ENCODE peak calls at places on chromosomes 6 and 20, in four cellular contexts. F, D, K and L are unnamed samples. For H3K4me1, the result is how much of the 10 kb centered on the place peaks cover.

GRCh38 chr6:108609276-108609769 is 48.6 kb downstream of the FOXO3 start:
- DNase-seq in F (peak), D (no peak), K (no peak), L (peak)

GRCh38 chr6:52995913-52996685 is 1.0 kb upstream of the GSTA4 start:
- DNase-seq in F (peak), D (peak), K (peak), L (peak)

GRCh38 chr6:10520468-10520867 is 683 bp upstream of the GCNT2 start:
- DNase-seq in F (peak), D (no peak), K (no peak), L (peak)

GRCh38 chr20:3039426-3039825 is 4.0 kb upstream of the GNRH2 start:
- DNase-seq in F (no peak), D (no peak), K (no peak), L (no peak)

GRCh38 chr20:38115205-38115604 is 49.9 kb downstream of the TGM2 start:
- DNase-seq in F (no peak), D (no peak), K (no peak), L (no peak)

GRCh38 chr20:32110173-32110704 is 725 bp downstream of the TM9SF4 start:
- DNase-seq in F (peak), D (no peak), K (no peak), L (no peak)

GRCh38 chr20:24382775-24383174 is 86.7 kb upstream of the SYNDIG1 start:
- DNase-seq in F (no peak), D (peak), K (no peak), L (no peak)

GRCh38 chr6:158653577-158654354 is 3.9 kb downstream of the SYTL3 start:
- DNase-seq in F (no peak), D (no peak), K (no peak), L (peak)

GRCh38 chr6:105757512-105758200 is 328.5 kb upstream of the PRDM1 start:
- DNase-seq in F (no peak), D (no peak), K (no peak), L (no peak)

GRCh38 chr6:143140767-143141166 is 80.1 kb downstream of the AIG1 start:
- DNase-seq in F (no peak), D (no peak), K (no peak), L (no peak)

GRCh38 chr6:135870722-135871121 is 19.2 kb downstream of the PDE7B start:
- DNase-seq in F (no peak), D (no peak), K (no peak), L (peak)

GRCh38 chr20:46268131-46268611 is 40.1 kb downstream of the CDH22 start:
- DNase-seq in F (peak), D (no peak), K (no peak), L (no peak)

GRCh38 chr6:1396952-1397868 is 7.8 kb downstream of the FOXF2 start:
- DNase-seq in F (peak), D (peak), K (no peak), L (peak)

GRCh38 chr20:4663553-4663952 is 58.2 kb upstream of the PRND start:
- DNase-seq in F (no peak), D (no peak), K (no peak), L (no peak)

GRCh38 chr20:57777911-57778310 is 68.1 kb upstream of the PMEPA1 start:
- DNase-seq in F (no peak), D (no peak), K (no peak), L (no peak)

GRCh38 chr6:33718713-33719112 is 7.2 kb upstream of the UQCC2 start:
- DNase-seq in F (no peak), D (no peak), K (no peak), L (no peak)

GRCh38 chr6:159100011-159100788 is 55.4 kb upstream of the TAGAP start:
- DNase-seq in F (no peak), D (no peak), K (no peak), L (no peak)

GRCh38 chr20:24916412-24916811 is 32.7 kb upstream of the CST7 start:
- DNase-seq in F (no peak), D (no peak), K (no peak), L (no peak)

GRCh38 chr6:8499540-8499939 is 64.2 kb upstream of the SLC35B3 start:
- DNase-seq in F (peak), D (no peak), K (no peak), L (no peak)

GRCh38 chr20:23021941-23022340 is 13.2 kb upstream of the SSTR4 start:
- DNase-seq in F (no peak), D (no peak), K (no peak), L (peak)

GRCh38 chr6:23222724-23223123 is 653.4 kb downstream of the HDGFL1 start:
- DNase-seq in F (no peak), D (no peak), K (no peak), L (no peak)

GRCh38 chr6:4355241-4355640 is 219.9 kb upstream of the ECI2 start:
- DNase-seq in F (peak), D (no peak), K (no peak), L (peak)

GRCh38 chr6:21142716-21143115 is 450.8 kb upstream of the SOX4 start:
- DNase-seq in F (no peak), D (no peak), K (no peak), L (no peak)

GRCh38 chr6:34513628-34514027 is 42.5 kb downstream of the SPDEF start:
- DNase-seq in F (peak), D (no peak), K (no peak), L (no peak)

GRCh38 chr6:64955435-64955848 is 751.6 kb downstream of the EYS start:
- DNase-seq in F (no peak), D (no peak), K (no peak), L (no peak)

GRCh38 chr6:11744753-11745152 is 33.9 kb downstream of the ADTRP start:
- DNase-seq in F (no peak), D (no peak), K (no peak), L (peak)

GRCh38 chr20:35171753-35172433 is at the start of gene PROCR:
- DNase-seq in F (peak), D (peak), K (no peak), L (peak)

GRCh38 chr6:143299253-143300166 is 151.0 kb downstream of the ADAT2 start:
- DNase-seq in F (peak), D (no peak), K (no peak), L (no peak)

GRCh38 chr20:47150403-47151152 is 205.9 kb downstream of the ZMYND8 start:
- DNase-seq in F (peak), D (peak), K (peak), L (peak)

GRCh38 chr20:64273109-64273508 is 17.6 kb downstream of the PCMTD2 start:
- DNase-seq in F (no peak), D (no peak), K (no peak), L (no peak)

GRCh38 chr20:57393321-57394086 is 2.3 kb downstream of the RBM38 start:
- DNase-seq in F (peak), D (no peak), K (no peak), L (no peak)

GRCh38 chr6:21634582-21634981 is 41.0 kb downstream of the SOX4 start:
- DNase-seq in F (no peak), D (no peak), K (no peak), L (peak)

GRCh38 chr6:166009385-166010031 is 158.1 kb downstream of the TBXT start:
- DNase-seq in F (no peak), D (no peak), K (no peak), L (no peak)

GRCh38 chr6:87820343-87820984 is 118.4 kb upstream of the AKIRIN2 start:
- DNase-seq in F (no peak), D (no peak), K (no peak), L (no peak)

GRCh38 chr6:8589941-8590676 is 154.8 kb upstream of the SLC35B3 start:
- DNase-seq in F (peak), D (peak), K (no peak), L (no peak)

GRCh38 chr6:36546958-36547645 is at the start of gene STK38:
- DNase-seq in F (peak), D (peak), K (peak), L (peak)

DNA sequence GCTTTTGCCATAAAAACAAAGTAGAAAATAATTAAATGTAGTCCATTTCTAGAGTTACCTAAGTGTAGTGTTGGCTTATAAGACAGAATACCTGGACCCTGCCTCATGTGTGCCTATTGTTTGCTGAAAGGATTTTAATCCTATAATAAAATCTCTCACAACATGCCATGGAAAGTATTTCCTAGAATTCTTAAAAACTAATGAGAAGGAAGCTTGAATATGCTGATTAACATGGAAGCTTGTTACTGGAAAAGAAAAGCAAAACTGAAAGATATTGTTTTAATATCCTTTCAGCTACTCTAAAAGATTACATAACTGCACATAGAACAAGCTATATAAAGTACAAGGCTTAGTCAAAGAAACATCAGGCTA is 18.0 kb upstream of the FAM135A start:
- DNase-seq in F (no peak), D (no peak), K (no peak), L (no peak)
- H3K4me1 ChIP-seq in F (under half), D (under half), K (under half), L (under half)

DNA sequence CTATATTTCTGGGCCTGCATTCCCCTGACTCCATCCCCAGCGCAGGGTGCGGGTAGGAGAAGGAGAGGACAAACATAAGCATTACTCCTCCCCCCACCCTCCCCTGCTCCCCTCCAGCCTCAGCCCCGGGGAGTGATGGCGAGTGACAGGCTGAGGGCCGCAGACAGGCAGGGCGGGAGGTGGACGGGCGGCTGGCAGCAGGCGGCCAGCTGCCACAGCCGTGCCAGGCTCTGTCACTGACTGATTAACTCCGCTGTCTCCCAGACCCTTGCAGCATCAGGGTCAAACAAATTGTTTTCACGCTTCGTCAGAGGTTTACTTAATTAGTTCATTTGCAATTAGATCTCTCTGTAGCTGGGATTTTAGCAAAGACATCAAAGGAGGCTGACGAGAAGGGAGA is 41.9 kb downstream of the FOXP4 start:
- DNase-seq in F (no peak), D (no peak), K (no peak), L (no peak)
- H3K23ac ChIP-seq in F (no peak), D (no peak), K (no peak), L (no peak)

GRCh38 chr6:168791916-168792315 is 350.9 kb downstream of the SMOC2 start:
- DNase-seq in F (no peak), D (no peak), K (no peak), L (no peak)
- H3K56ac ChIP-seq in F (no peak), D (no peak), K (no peak), L (no peak)

DNA sequence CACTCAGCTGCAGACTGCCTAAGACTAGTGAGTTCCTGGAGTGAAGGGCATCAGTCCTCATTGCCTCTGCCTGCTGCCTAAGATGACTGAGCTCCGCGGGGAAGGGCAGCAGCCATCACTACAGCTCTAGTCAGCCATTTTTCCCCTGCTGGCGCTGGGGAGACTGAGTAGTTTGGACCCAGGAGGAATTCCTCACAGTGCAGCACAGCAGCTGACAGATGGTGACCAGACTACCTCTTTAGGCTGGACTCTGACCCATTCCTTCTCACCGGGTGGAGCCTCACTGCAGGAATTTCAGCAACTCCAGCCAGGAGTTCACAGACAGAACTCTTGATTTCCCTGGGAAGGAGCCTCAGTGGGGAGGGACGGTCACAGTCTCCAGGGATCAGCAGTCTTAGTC is 492.0 kb upstream of the MMS22L start:
- DNase-seq in F (peak), D (no peak), K (no peak), L (no peak)
- H3K4me1 ChIP-seq in F (under half), D (under half), K (under half), L (under half)

GRCh38 chr20:62320581-62321354 is 18.0 kb downstream of the ADRM1 start:
- DNase-seq in F (peak), D (peak), K (no peak), L (no peak)
- H3K23ac ChIP-seq in F (no peak), D (no peak), K (no peak), L (no peak)